ENCODE peak calls at places on chromosomes 12 and 14, in five cellular contexts. Q is stimulated activated CD4-positive, alpha-beta T cell treated with anti-CD3 and anti-CD28 coated beads, Interleukin-2, amount 100 ng/mL, for 48 hours; E is NCI-H460; B is LoVo; F is endothelial cell. U is an unnamed sample.

GRCh38 chr12:54421175-54421872 is 2.3 kb upstream of the ITGA5 start:
- DNase-seq in F (no peak), E (no peak), B (no peak), Q (no peak), U (no peak)

GRCh38 chr12:27064397-27065342 is 17.7 kb downstream of the C12orf71 start:
- DNase-seq in F (no peak), B (no peak), Q (no peak), E (no peak), U (no peak)

GRCh38 chr14:104993808-104994591 is 8.4 kb downstream of the CLBA1 start:
- DNase-seq in Q (no peak), E (no peak), F (no peak), B (no peak), U (no peak)

GRCh38 chr14:98900236-98900635 is 371.8 kb downstream of the BCL11B start:
- DNase-seq in E (no peak), F (no peak), B (no peak), Q (no peak), U (no peak)

GRCh38 chr14:41605550-41606248 is 977 bp upstream of the LRFN5 start:
- DNase-seq in F (peak; percentile 53), E (peak; percentile 12), B (no peak), Q (no peak), U (no peak)

GRCh38 chr14:76720382-76720813 is 40.9 kb upstream of the VASH1 start:
- DNase-seq in F (peak; percentile 47), B (no peak), E (no peak), Q (no peak), U (peak; percentile 19)

GRCh38 chr12:22180699-22181098 is 134.7 kb downstream of the CMAS start:
- DNase-seq in B (no peak), Q (no peak), F (no peak), E (no peak), U (no peak)

GRCh38 chr12:5509122-5509521 is 77.2 kb downstream of the NTF3 start:
- DNase-seq in F (no peak), B (no peak), Q (no peak), E (no peak), U (no peak)

GRCh38 chr14:21070083-21070609 is at the start of gene ARHGEF40:
- DNase-seq in Q (no peak), B (peak; percentile 23), E (peak; percentile 39), F (peak; percentile 38), U (peak; percentile 65)